ENCODE peak calls at places on chromosomes 3 and 15, in six cellular contexts. X, W, T, M, F and V are unnamed samples.

GRCh38 chr3:49339593-49339946 is 283 bp downstream of the USP4 start:
- ATAC-seq in X (peak), W (peak), T (peak), M (peak), F (peak), V (peak)

GRCh38 chr3:53939081-53939582 is 47.5 kb upstream of the SELENOK start:
- ATAC-seq in X (no peak), W (no peak), T (no peak), M (no peak), F (no peak), V (no peak)

GRCh38 chr3:119360736-119361462 is 66.7 kb downstream of the ARHGAP31 start:
- ATAC-seq in X (no peak), W (no peak), T (no peak), M (no peak), F (no peak), V (no peak)

GRCh38 chr3:171175840-171176239 is 149.3 kb upstream of the SLC2A2 start:
- ATAC-seq in X (no peak), W (no peak), T (no peak), M (no peak), F (no peak), V (no peak)

GRCh38 chr3:188241072-188241471 is 87.1 kb downstream of the LPP start:
- ATAC-seq in X (no peak), W (no peak), T (peak), M (peak), F (no peak), V (no peak)

GRCh38 chr3:9141903-9142302 is 107.5 kb downstream of the SRGAP3 start:
- ATAC-seq in X (no peak), W (peak), T (no peak), M (no peak), F (no peak), V (no peak)

GRCh38 chr3:30625541-30626438 is 19.4 kb downstream of the TGFBR2 start:
- ATAC-seq in X (no peak), W (peak), T (no peak), M (peak), F (no peak), V (no peak)

GRCh38 chr3:159788291-159788690 is 200.3 kb upstream of the IL12A start:
- ATAC-seq in X (no peak), W (no peak), T (no peak), M (no peak), F (no peak), V (no peak)

GRCh38 chr3:138010273-138010590 is 267 bp downstream of the CLDN18 start:
- ATAC-seq in X (no peak), W (no peak), T (no peak), M (no peak), F (no peak), V (no peak)

GRCh38 chr3:58414538-58415197 is 19.0 kb downstream of the PDHB start:
- ATAC-seq in X (peak), W (peak), T (peak), M (peak), F (peak), V (peak)

GRCh38 chr3:134795776-134796312 is 784 bp downstream of the EPHB1 start:
- ATAC-seq in X (no peak), W (peak), T (peak), M (peak), F (no peak), V (no peak)

GRCh38 chr15:80584561-80584964 is 110.5 kb upstream of the ABHD17C start:
- ATAC-seq in X (no peak), W (no peak), T (no peak), M (peak), F (no peak), V (no peak)

GRCh38 chr15:94397377-94397776 is 166.0 kb downstream of the MCTP2 start:
- ATAC-seq in X (no peak), W (peak), T (peak), M (no peak), F (no peak), V (no peak)

GRCh38 chr15:85482896-85483295 is 102.5 kb downstream of the AKAP13 start:
- ATAC-seq in X (no peak), W (peak), T (no peak), M (no peak), F (no peak), V (no peak)

GRCh38 chr3:160999268-160999667 is 105.9 kb downstream of the B3GALNT1 start:
- ATAC-seq in X (peak), W (no peak), T (no peak), M (no peak), F (peak), V (no peak)

GRCh38 chr15:50501815-50502214 is 44.7 kb downstream of the USP50 start:
- ATAC-seq in X (no peak), W (no peak), T (no peak), M (no peak), F (no peak), V (no peak)

GRCh38 chr3:42678447-42678846 is 6.9 kb upstream of the KLHL40 start:
- ATAC-seq in X (no peak), W (no peak), T (no peak), M (no peak), F (no peak), V (no peak)

GRCh38 chr3:72763751-72764440 is 84.3 kb downstream of the SHQ1 start:
- ATAC-seq in X (no peak), W (no peak), T (no peak), M (no peak), F (no peak), V (no peak)

GRCh38 chr3:119628390-119628789 is 30.7 kb downstream of the PLA1A start:
- ATAC-seq in X (no peak), W (no peak), T (no peak), M (no peak), F (peak), V (peak)

GRCh38 chr3:183381179-183381578 is 47.2 kb downstream of the MCF2L2 start:
- ATAC-seq in X (no peak), W (no peak), T (no peak), M (no peak), F (no peak), V (no peak)

GRCh38 chr3:33363113-33363800 is 76.9 kb downstream of the UBP1 start:
- ATAC-seq in X (no peak), W (no peak), T (no peak), M (no peak), F (no peak), V (no peak)

GRCh38 chr3:109977903-109978302 is 640.6 kb upstream of the DPPA4 start:
- ATAC-seq in X (no peak), W (no peak), T (no peak), M (no peak), F (no peak), V (no peak)

GRCh38 chr3:129305592-129306091 is 27.0 kb downstream of the HMCES start:
- ATAC-seq in X (no peak), W (peak), T (peak), M (no peak), F (peak), V (peak)

GRCh38 chr3:43161684-43162512 is 56.0 kb upstream of the POMGNT2 start:
- ATAC-seq in X (peak), W (no peak), T (no peak), M (peak), F (peak), V (peak)

GRCh38 chr15:45921376-45921775 is 286.5 kb downstream of the SQOR start:
- ATAC-seq in X (no peak), W (no peak), T (no peak), M (no peak), F (no peak), V (no peak)